ENCODE peak calls at places on chromosome 4, in ten cellular contexts. B, X, F, P, N, W, H, R, D and L are unnamed samples.

GRCh38 chr4:48343035-48343434 is 1.7 kb downstream of the SLAIN2 start:
- DNase-seq in P (peak), H (no peak), R (no peak), D (no peak), N (no peak), F (no peak), B (no peak), X (no peak), W (no peak), L (no peak)

GRCh38 chr4:57137261-57137660 is 27.1 kb upstream of the IGFBP7 start:
- DNase-seq in H (no peak), W (no peak), N (no peak), P (peak), B (no peak), R (no peak), F (no peak), X (no peak), D (no peak), L (no peak)

GRCh38 chr4:145716200-145716599 is 36.3 kb downstream of the C4orf51 start:
- DNase-seq in B (no peak), R (no peak), N (no peak), F (no peak), P (peak), W (no peak), H (no peak), D (no peak), X (no peak), L (no peak)

GRCh38 chr4:122450847-122451246 is 5.7 kb downstream of the IL2 start:
- DNase-seq in H (no peak), B (peak), W (peak), D (no peak), F (peak), N (peak), X (peak), R (peak), P (peak), L (peak)

GRCh38 chr4:18109677-18110076 is 88.1 kb upstream of the LCORL start:
- DNase-seq in P (no peak), W (no peak), B (no peak), X (no peak), F (no peak), R (no peak), D (no peak), N (no peak), H (no peak), L (no peak)

GRCh38 chr4:10028910-10029309 is 7.6 kb upstream of the SLC2A9 start:
- DNase-seq in N (no peak), D (no peak), W (no peak), F (no peak), X (no peak), B (no peak), R (no peak), P (peak), H (no peak), L (no peak)

GRCh38 chr4:186687263-186687662 is 36.4 kb downstream of the FAT1 start:
- DNase-seq in R (no peak), B (no peak), W (no peak), H (no peak), D (no peak), P (no peak), F (no peak), N (no peak), X (no peak), L (no peak)

GRCh38 chr4:165201806-165202205 is 5.6 kb upstream of the KLHL2 start:
- DNase-seq in D (no peak), R (no peak), W (no peak), N (no peak), H (no peak), X (no peak), P (no peak), F (no peak), B (no peak), L (no peak)

GRCh38 chr4:123229326-123229725 is 167.3 kb upstream of the SPRY1 start:
- DNase-seq in F (no peak), X (no peak), N (no peak), P (no peak), W (no peak), D (no peak), B (no peak), H (no peak), R (no peak), L (no peak)

GRCh38 chr4:6668391-6668790 is 25.3 kb upstream of the S100P start:
- DNase-seq in P (peak), D (no peak), W (no peak), F (no peak), B (no peak), H (no peak), N (peak), X (peak), R (no peak), L (no peak)

GRCh38 chr4:37365888-37366287 is 121.3 kb downstream of the NWD2 start:
- DNase-seq in W (no peak), N (no peak), H (no peak), R (no peak), X (no peak), D (no peak), B (no peak), P (no peak), F (no peak), L (no peak)

GRCh38 chr4:31259119-31259518 is 539.0 kb downstream of the PCDH7 start:
- DNase-seq in X (no peak), F (no peak), R (no peak), D (no peak), H (no peak), B (no peak), N (no peak), W (no peak), P (no peak), L (no peak)

GRCh38 chr4:153611679-153612078 is 72.4 kb upstream of the TLR2 start:
- DNase-seq in D (no peak), N (peak), P (peak), H (no peak), R (no peak), B (no peak), F (no peak), X (no peak), W (no peak), L (no peak)

GRCh38 chr4:76341063-76341462 is 34.5 kb downstream of the STBD1 start:
- DNase-seq in X (peak), N (peak), W (no peak), F (no peak), P (peak), B (no peak), D (no peak), H (no peak), R (no peak), L (no peak)

GRCh38 chr4:70765368-70765767 is 43.6 kb downstream of the RUFY3 start:
- DNase-seq in H (no peak), D (no peak), F (no peak), X (no peak), R (no peak), W (no peak), N (no peak), P (no peak), B (no peak), L (no peak)
- TF ChIP-seq CTCF in H (no peak), D (no peak), F (no peak), X (no peak), R (no peak), W (no peak), N (no peak), P (no peak), B (no peak), L (no peak)

DNA sequence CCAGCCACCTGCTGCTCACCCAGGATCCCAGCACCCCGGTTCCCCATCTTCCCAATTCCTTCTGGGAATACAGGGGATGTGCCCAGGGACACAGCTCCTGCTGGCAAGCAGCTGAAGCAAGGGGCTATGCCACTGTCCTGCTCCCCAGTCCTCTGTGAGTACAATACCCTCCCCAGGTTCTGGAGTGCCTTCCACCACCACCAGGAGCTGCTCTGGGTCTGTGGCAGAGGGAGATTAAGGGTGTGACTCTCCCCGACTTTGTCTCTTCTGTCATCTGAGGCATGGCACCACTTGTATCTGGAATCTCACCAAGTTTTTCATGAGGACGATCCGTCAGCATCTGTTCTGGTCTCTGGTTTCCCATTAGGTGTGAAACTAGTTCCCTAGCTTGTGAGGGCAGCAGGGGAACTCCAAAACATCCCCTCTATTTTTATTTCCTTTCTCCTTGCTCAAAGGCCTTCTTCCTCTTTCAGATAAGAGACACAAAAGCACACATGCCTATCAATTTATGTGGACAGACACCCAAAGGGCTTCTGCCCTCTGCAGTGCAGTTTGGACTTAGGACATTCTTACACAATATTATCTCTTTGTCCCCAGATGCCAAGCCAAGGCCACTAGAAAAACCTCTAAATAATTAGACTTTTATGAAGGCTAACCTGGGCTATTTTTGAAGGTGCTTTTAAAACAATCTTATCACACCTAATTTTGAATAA is 26.8 kb downstream of the MGST2 start:
- DNase-seq in H (no peak), W (peak), N (no peak), P (no peak), X (no peak), B (peak), R (no peak), D (no peak), F (peak), L (no peak)
- TF ChIP-seq CTCF in H (no peak), W (no peak), N (peak), P (peak), X (no peak), B (peak), R (peak), D (no peak), F (peak), L (no peak)

DNA sequence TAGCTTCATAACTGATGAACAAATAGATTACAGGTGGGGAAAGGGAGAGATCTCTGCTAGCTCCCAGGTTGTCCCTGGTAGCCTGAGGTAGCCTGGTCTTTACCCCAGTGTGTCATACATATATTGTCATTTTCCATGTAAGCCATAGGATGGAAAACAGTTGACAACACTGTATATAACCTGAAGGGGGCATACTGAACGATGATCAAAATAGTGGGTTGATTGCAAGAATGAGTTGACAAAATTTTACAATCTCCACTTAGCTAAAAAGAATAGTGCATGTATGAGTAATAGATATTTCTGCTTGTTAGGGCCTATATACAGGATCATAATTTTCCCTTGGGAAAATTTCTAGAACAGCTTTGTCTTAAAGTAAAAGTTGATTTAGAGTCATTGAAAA is 304.1 kb upstream of the HAND2 start:
- DNase-seq in H (no peak), N (no peak), F (no peak), W (no peak), P (peak), R (no peak), X (no peak), B (peak), D (no peak), L (no peak)
- TF ChIP-seq CTCF in H (no peak), N (no peak), F (no peak), W (no peak), P (peak), R (no peak), X (no peak), B (peak), D (no peak), L (no peak)

GRCh38 chr4:141155586-141155985 is 22.3 kb upstream of the RNF150 start:
- DNase-seq in X (no peak), P (peak), D (no peak), F (no peak), N (no peak), R (no peak), W (no peak), B (no peak), H (no peak), L (no peak)

GRCh38 chr4:141154725-141155124 is 21.5 kb upstream of the RNF150 start:
- DNase-seq in P (no peak), R (no peak), B (no peak), N (no peak), H (no peak), W (no peak), D (no peak), F (no peak), X (no peak), L (no peak)

GRCh38 chr4:141153751-141154510 is 20.7 kb upstream of the RNF150 start:
- DNase-seq in D (no peak), X (no peak), B (peak), H (peak), W (no peak), P (peak), F (no peak), N (no peak), R (no peak), L (no peak)

DNA sequence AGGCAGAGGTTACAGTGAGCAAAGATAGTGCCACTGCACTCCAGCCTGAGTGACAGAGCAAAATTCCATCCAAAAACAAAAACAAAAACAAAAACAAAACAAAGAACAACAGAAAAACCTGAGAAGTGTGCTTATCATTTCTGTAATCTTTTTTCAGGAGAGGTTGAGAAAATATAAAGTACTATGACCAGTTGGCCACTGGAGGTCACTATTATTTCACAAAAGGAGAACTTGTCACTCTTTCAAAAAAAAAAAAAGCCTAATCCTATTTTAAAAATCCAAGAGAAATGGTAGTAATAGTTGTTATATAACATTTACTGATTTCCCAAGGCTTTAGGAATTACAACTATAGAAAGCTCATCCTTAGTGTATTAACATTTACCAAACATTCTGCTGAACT is 24.9 kb upstream of the RNF150 start:
- DNase-seq in X (peak), W (no peak), N (no peak), R (no peak), F (peak), H (no peak), D (no peak), B (peak), P (peak), L (no peak)
- TF ChIP-seq CTCF in X (peak), W (no peak), N (peak), R (no peak), F (peak), H (peak), D (no peak), B (peak), P (peak), L (peak)

GRCh38 chr4:1355378-1355777 is 8.4 kb downstream of the UVSSA start:
- DNase-seq in B (no peak), X (no peak), W (no peak), N (no peak), R (no peak), P (no peak), F (no peak), D (no peak), H (no peak), L (no peak)

GRCh38 chr4:1354983-1355275 is 7.9 kb downstream of the UVSSA start:
- DNase-seq in R (no peak), X (no peak), D (no peak), N (no peak), B (no peak), H (no peak), P (no peak), W (no peak), F (no peak), L (no peak)

GRCh38 chr4:1357356-1358248 is 10.6 kb downstream of the UVSSA start:
- DNase-seq in B (no peak), R (no peak), N (no peak), P (no peak), H (no peak), X (no peak), D (no peak), F (no peak), W (no peak), L (no peak)

GRCh38 chr4:1354136-1354982 is 7.4 kb downstream of the UVSSA start:
- DNase-seq in R (no peak), N (no peak), D (no peak), H (no peak), W (peak), X (no peak), F (no peak), P (no peak), B (peak), L (no peak)

GRCh38 chr4:1356181-1356998 is 9.4 kb downstream of the UVSSA start:
- DNase-seq in W (peak), R (peak), X (peak), F (peak), P (peak), B (peak), D (peak), N (peak), H (peak), L (peak)
- TF ChIP-seq CTCF in W (peak), R (no peak), X (peak), F (peak), P (peak), B (peak), D (peak), N (peak), H (peak), L (peak)

GRCh38 chr4:54186371-54186770 is 42.7 kb upstream of the PDGFRA start:
- DNase-seq in B (no peak), R (no peak), W (no peak), N (no peak), F (no peak), P (no peak), D (no peak), H (no peak), X (no peak), L (no peak)

GRCh38 chr4:54187148-54187547 is 41.9 kb upstream of the PDGFRA start:
- DNase-seq in H (no peak), F (no peak), D (no peak), X (no peak), B (no peak), R (no peak), P (no peak), N (no peak), W (no peak), L (no peak)

GRCh38 chr4:54184581-54184980 is 44.5 kb upstream of the PDGFRA start:
- DNase-seq in W (no peak), X (no peak), F (no peak), H (no peak), R (no peak), P (no peak), N (no peak), D (no peak), B (no peak), L (no peak)

GRCh38 chr4:54185871-54186270 is 43.2 kb upstream of the PDGFRA start:
- DNase-seq in R (no peak), H (no peak), D (no peak), W (no peak), B (no peak), X (no peak), N (no peak), P (no peak), F (no peak), L (no peak)

GRCh38 chr4:54185380-54185779 is 43.7 kb upstream of the PDGFRA start:
- DNase-seq in D (no peak), F (no peak), R (no peak), W (no peak), B (no peak), X (no peak), N (no peak), H (no peak), P (no peak), L (no peak)
- TF ChIP-seq CTCF in D (no peak), F (no peak), R (no peak), W (no peak), B (peak), X (no peak), N (no peak), H (no peak), P (peak), L (no peak)

GRCh38 chr4:157172011-157172410 is 48.5 kb upstream of the GRIA2 start:
- DNase-seq in W (no peak), P (peak), F (no peak), H (no peak), R (no peak), X (peak), N (no peak), B (no peak), D (no peak), L (no peak)
- TF ChIP-seq CTCF in W (no peak), P (peak), F (no peak), H (no peak), R (no peak), X (peak), N (peak), B (peak), D (no peak), L (no peak)